ENCODE peak calls at places on chromosomes 2 and 18, in five cellular contexts. One of them, this sample, is unnamed.
A peak's percentile ranks its signal among the peaks of the same experiment; 100 is the strongest.

GRCh38 chr2:50777954-50778353 is 254.0 kb downstream of the NRXN1 start:
- DNase-seq in brain microvascular endothelial cell: no peak
- DNase-seq in neural crest cell: no peak
- DNase-seq in Calu3: no peak
- DNase-seq in memory B cell: no peak
- DNase-seq in this sample: no peak

GRCh38 chr2:155382781-155383180 is 684.3 kb downstream of the KCNJ3 start:
- DNase-seq in memory B cell: no peak
- DNase-seq in neural crest cell: no peak
- DNase-seq in Calu3: no peak
- DNase-seq in brain microvascular endothelial cell: no peak
- DNase-seq in this sample: no peak

GRCh38 chr18:46333371-46334199 is 229.4 kb downstream of the HAUS1 start:
- DNase-seq in memory B cell: no peak
- DNase-seq in neural crest cell: peak; percentile 63
- DNase-seq in brain microvascular endothelial cell: no peak
- DNase-seq in Calu3: peak; percentile 19
- DNase-seq in this sample: peak; percentile 70

GRCh38 chr2:105454801-105455485 is 56.1 kb upstream of the FHL2 start:
- DNase-seq in memory B cell: no peak
- DNase-seq in neural crest cell: no peak
- DNase-seq in brain microvascular endothelial cell: peak; percentile 73
- DNase-seq in Calu3: peak; percentile 76
- DNase-seq in this sample: no peak

GRCh38 chr2:145194671-145195070 is 674.8 kb upstream of the ZEB2 start:
- DNase-seq in Calu3: no peak
- DNase-seq in brain microvascular endothelial cell: no peak
- DNase-seq in memory B cell: no peak
- DNase-seq in neural crest cell: no peak
- DNase-seq in this sample: no peak

GRCh38 chr18:68362907-68363306 is 352.0 kb downstream of the TMX3 start:
- DNase-seq in brain microvascular endothelial cell: no peak
- DNase-seq in memory B cell: no peak
- DNase-seq in neural crest cell: no peak
- DNase-seq in Calu3: no peak
- DNase-seq in this sample: no peak

GRCh38 chr2:46411245-46411641 is 68.1 kb upstream of the TMEM247 start:
- DNase-seq in Calu3: peak; percentile 21
- DNase-seq in neural crest cell: no peak
- DNase-seq in brain microvascular endothelial cell: no peak
- DNase-seq in memory B cell: no peak
- DNase-seq in this sample: no peak

GRCh38 chr2:222930862-222931261 is 70.0 kb downstream of the ACSL3 start:
- DNase-seq in Calu3: no peak
- DNase-seq in memory B cell: no peak
- DNase-seq in brain microvascular endothelial cell: no peak
- DNase-seq in neural crest cell: no peak
- DNase-seq in this sample: no peak

GRCh38 chr18:76657428-76657827 is 162.4 kb upstream of the ZNF516 start:
- DNase-seq in neural crest cell: no peak
- DNase-seq in brain microvascular endothelial cell: no peak
- DNase-seq in memory B cell: no peak
- DNase-seq in Calu3: no peak
- DNase-seq in this sample: no peak

GRCh38 chr2:72745679-72746368 is 80.0 kb downstream of the EXOC6B start:
- DNase-seq in memory B cell: no peak
- DNase-seq in brain microvascular endothelial cell: peak; percentile 42
- DNase-seq in neural crest cell: peak; percentile 13
- DNase-seq in Calu3: peak; percentile 43
- DNase-seq in this sample: peak; percentile 67

GRCh38 chr18:2911533-2911932 is 64.7 kb downstream of the EMILIN2 start:
- DNase-seq in memory B cell: no peak
- DNase-seq in neural crest cell: no peak
- DNase-seq in Calu3: no peak
- DNase-seq in brain microvascular endothelial cell: no peak
- DNase-seq in this sample: no peak

GRCh38 chr2:230697676-230698075 is 15.0 kb upstream of the CAB39 start:
- DNase-seq in memory B cell: no peak
- DNase-seq in Calu3: no peak
- DNase-seq in brain microvascular endothelial cell: no peak
- DNase-seq in neural crest cell: no peak
- DNase-seq in this sample: no peak

GRCh38 chr2:27496357-27497287 is at the start of gene GCKR:
- DNase-seq in Calu3: peak; percentile 72
- DNase-seq in brain microvascular endothelial cell: no peak
- DNase-seq in neural crest cell: no peak
- DNase-seq in memory B cell: no peak
- DNase-seq in this sample: no peak

GRCh38 chr2:223459328-223459939 is 142.7 kb downstream of the SCG2 start:
- DNase-seq in Calu3: no peak
- DNase-seq in neural crest cell: no peak
- DNase-seq in brain microvascular endothelial cell: no peak
- DNase-seq in memory B cell: no peak
- DNase-seq in this sample: peak; percentile 38

GRCh38 chr2:215652432-215652831 is 216.6 kb upstream of the FN1 start:
- DNase-seq in neural crest cell: no peak
- DNase-seq in memory B cell: no peak
- DNase-seq in Calu3: no peak
- DNase-seq in brain microvascular endothelial cell: no peak
- DNase-seq in this sample: no peak

GRCh38 chr2:52084760-52085159 is 1052.8 kb upstream of the NRXN1 start:
- DNase-seq in neural crest cell: no peak
- DNase-seq in Calu3: no peak
- DNase-seq in memory B cell: no peak
- DNase-seq in brain microvascular endothelial cell: no peak
- DNase-seq in this sample: no peak

GRCh38 chr18:78948707-78949106 is 30.9 kb upstream of the SALL3 start:
- DNase-seq in neural crest cell: no peak
- DNase-seq in memory B cell: no peak
- DNase-seq in Calu3: no peak
- DNase-seq in brain microvascular endothelial cell: no peak
- DNase-seq in this sample: no peak

GRCh38 chr18:22822024-22822423 is 111.1 kb upstream of the RBBP8 start:
- DNase-seq in Calu3: peak; percentile 37
- DNase-seq in brain microvascular endothelial cell: peak; percentile 56
- DNase-seq in memory B cell: no peak
- DNase-seq in neural crest cell: no peak
- DNase-seq in this sample: no peak

This sample was measured in NCI-H774.